ENCODE peak calls at places on chromosome 20, in seven cellular contexts. One of them, this sample, is unnamed.

GRCh38 chr20:19205999-19206398 is 6.4 kb upstream of the SLC24A3 start:
- DNase-seq in amniotic stem cell: no peak
- DNase-seq in NCI-H187: peak; percentile 15
- DNase-seq in fibroblast of the aortic adventitia: peak; percentile 45
- DNase-seq in mesothelial cell of epicardium: peak; percentile 87
- DNase-seq in iris pigment epithelial cell: peak; percentile 44
- DNase-seq in activated gamma-delta T cell treated with anti-CD3 and anti-CD28 coated beads, Interleukin-2, amount 50 U/mL, for 16 hours: peak; percentile 54
- DNase-seq in this sample: peak; percentile 63

GRCh38 chr20:41770427-41770826 is 152.2 kb upstream of the CHD6 start:
- DNase-seq in amniotic stem cell: no peak
- DNase-seq in NCI-H187: no peak
- DNase-seq in fibroblast of the aortic adventitia: no peak
- DNase-seq in mesothelial cell of epicardium: no peak
- DNase-seq in iris pigment epithelial cell: no peak
- DNase-seq in activated gamma-delta T cell treated with anti-CD3 and anti-CD28 coated beads, Interleukin-2, amount 50 U/mL, for 16 hours: no peak
- DNase-seq in this sample: no peak

GRCh38 chr20:48722737-48723191 is 105.0 kb downstream of the PREX1 start:
- DNase-seq in amniotic stem cell: peak; percentile 38
- DNase-seq in NCI-H187: no peak
- DNase-seq in fibroblast of the aortic adventitia: peak; percentile 33
- DNase-seq in mesothelial cell of epicardium: no peak
- DNase-seq in iris pigment epithelial cell: peak; percentile 11
- DNase-seq in activated gamma-delta T cell treated with anti-CD3 and anti-CD28 coated beads, Interleukin-2, amount 50 U/mL, for 16 hours: peak; percentile 15
- DNase-seq in this sample: no peak

GRCh38 chr20:546353-546752 is 2.8 kb upstream of the CSNK2A1 start:
- DNase-seq in amniotic stem cell: no peak
- DNase-seq in NCI-H187: no peak
- DNase-seq in fibroblast of the aortic adventitia: no peak
- DNase-seq in mesothelial cell of epicardium: no peak
- DNase-seq in iris pigment epithelial cell: no peak
- DNase-seq in activated gamma-delta T cell treated with anti-CD3 and anti-CD28 coated beads, Interleukin-2, amount 50 U/mL, for 16 hours: no peak
- DNase-seq in this sample: no peak

GRCh38 chr20:61803416-61803902 is 262.2 kb downstream of the TAF4 start:
- DNase-seq in amniotic stem cell: no peak
- DNase-seq in NCI-H187: no peak
- DNase-seq in fibroblast of the aortic adventitia: no peak
- DNase-seq in mesothelial cell of epicardium: no peak
- DNase-seq in iris pigment epithelial cell: no peak
- DNase-seq in activated gamma-delta T cell treated with anti-CD3 and anti-CD28 coated beads, Interleukin-2, amount 50 U/mL, for 16 hours: no peak
- DNase-seq in this sample: no peak

GRCh38 chr20:20366896-20367680 is 816 bp upstream of the INSM1 start:
- DNase-seq in amniotic stem cell: no peak
- DNase-seq in NCI-H187: no peak
- DNase-seq in fibroblast of the aortic adventitia: no peak
- DNase-seq in mesothelial cell of epicardium: no peak
- DNase-seq in iris pigment epithelial cell: no peak
- DNase-seq in activated gamma-delta T cell treated with anti-CD3 and anti-CD28 coated beads, Interleukin-2, amount 50 U/mL, for 16 hours: no peak
- DNase-seq in this sample: peak; percentile 37

GRCh38 chr20:32635764-32636163 is 38.0 kb downstream of the C20orf203 start:
- DNase-seq in amniotic stem cell: no peak
- DNase-seq in NCI-H187: no peak
- DNase-seq in fibroblast of the aortic adventitia: peak; percentile 34
- DNase-seq in mesothelial cell of epicardium: no peak
- DNase-seq in iris pigment epithelial cell: no peak
- DNase-seq in activated gamma-delta T cell treated with anti-CD3 and anti-CD28 coated beads, Interleukin-2, amount 50 U/mL, for 16 hours: no peak
- DNase-seq in this sample: no peak

GRCh38 chr20:46701556-46701955 is 7.9 kb upstream of the SLC2A10 start:
- DNase-seq in amniotic stem cell: no peak
- DNase-seq in NCI-H187: no peak
- DNase-seq in fibroblast of the aortic adventitia: no peak
- DNase-seq in mesothelial cell of epicardium: no peak
- DNase-seq in iris pigment epithelial cell: no peak
- DNase-seq in activated gamma-delta T cell treated with anti-CD3 and anti-CD28 coated beads, Interleukin-2, amount 50 U/mL, for 16 hours: no peak
- DNase-seq in this sample: no peak

GRCh38 chr20:48827880-48828733 is at the start of gene PREX1:
- DNase-seq in amniotic stem cell: peak; percentile 52
- DNase-seq in NCI-H187: no peak
- DNase-seq in fibroblast of the aortic adventitia: peak; percentile 69
- DNase-seq in mesothelial cell of epicardium: peak; percentile 72
- DNase-seq in iris pigment epithelial cell: peak; percentile 70
- DNase-seq in activated gamma-delta T cell treated with anti-CD3 and anti-CD28 coated beads, Interleukin-2, amount 50 U/mL, for 16 hours: peak; percentile 76
- DNase-seq in this sample: peak; percentile 26

GRCh38 chr20:57544838-57545564 is 15.9 kb upstream of the PCK1 start:
- DNase-seq in amniotic stem cell: no peak
- DNase-seq in NCI-H187: no peak
- DNase-seq in fibroblast of the aortic adventitia: no peak
- DNase-seq in mesothelial cell of epicardium: no peak
- DNase-seq in iris pigment epithelial cell: no peak
- DNase-seq in activated gamma-delta T cell treated with anti-CD3 and anti-CD28 coated beads, Interleukin-2, amount 50 U/mL, for 16 hours: no peak
- DNase-seq in this sample: no peak

GRCh38 chr20:46523696-46524328 is 10.5 kb upstream of the ZNF334 start:
- DNase-seq in amniotic stem cell: no peak
- DNase-seq in NCI-H187: no peak
- DNase-seq in fibroblast of the aortic adventitia: peak; percentile 25
- DNase-seq in mesothelial cell of epicardium: no peak
- DNase-seq in iris pigment epithelial cell: peak; percentile 12
- DNase-seq in activated gamma-delta T cell treated with anti-CD3 and anti-CD28 coated beads, Interleukin-2, amount 50 U/mL, for 16 hours: no peak
- DNase-seq in this sample: no peak

GRCh38 chr20:25035924-25036323 is 22.0 kb downstream of the ACSS1 start:
- DNase-seq in amniotic stem cell: no peak
- DNase-seq in NCI-H187: no peak
- DNase-seq in fibroblast of the aortic adventitia: no peak
- DNase-seq in mesothelial cell of epicardium: no peak
- DNase-seq in iris pigment epithelial cell: no peak
- DNase-seq in activated gamma-delta T cell treated with anti-CD3 and anti-CD28 coated beads, Interleukin-2, amount 50 U/mL, for 16 hours: no peak
- DNase-seq in this sample: no peak

GRCh38 chr20:49712918-49713778 is 530 bp downstream of the B4GALT5 start:
- DNase-seq in amniotic stem cell: no peak
- DNase-seq in NCI-H187: no peak
- DNase-seq in fibroblast of the aortic adventitia: no peak
- DNase-seq in mesothelial cell of epicardium: peak; percentile 64
- DNase-seq in iris pigment epithelial cell: peak; percentile 44
- DNase-seq in activated gamma-delta T cell treated with anti-CD3 and anti-CD28 coated beads, Interleukin-2, amount 50 U/mL, for 16 hours: peak; percentile 34
- DNase-seq in this sample: no peak

GRCh38 chr20:21520702-21521595 is 7.1 kb upstream of the NKX2-2 start:
- DNase-seq in amniotic stem cell: no peak
- DNase-seq in NCI-H187: no peak
- DNase-seq in fibroblast of the aortic adventitia: peak; percentile 37
- DNase-seq in mesothelial cell of epicardium: no peak
- DNase-seq in iris pigment epithelial cell: no peak
- DNase-seq in activated gamma-delta T cell treated with anti-CD3 and anti-CD28 coated beads, Interleukin-2, amount 50 U/mL, for 16 hours: no peak
- DNase-seq in this sample: peak; percentile 62

GRCh38 chr20:63594043-63594561 is 20.1 kb upstream of the HELZ2 start:
- DNase-seq in amniotic stem cell: no peak
- DNase-seq in NCI-H187: no peak
- DNase-seq in fibroblast of the aortic adventitia: peak; percentile 85
- DNase-seq in mesothelial cell of epicardium: no peak
- DNase-seq in iris pigment epithelial cell: no peak
- DNase-seq in activated gamma-delta T cell treated with anti-CD3 and anti-CD28 coated beads, Interleukin-2, amount 50 U/mL, for 16 hours: no peak
- DNase-seq in this sample: no peak

GRCh38 chr20:6101346-6101745 is 21.5 kb downstream of the FERMT1 start:
- DNase-seq in amniotic stem cell: no peak
- DNase-seq in NCI-H187: no peak
- DNase-seq in fibroblast of the aortic adventitia: no peak
- DNase-seq in mesothelial cell of epicardium: no peak
- DNase-seq in iris pigment epithelial cell: no peak
- DNase-seq in activated gamma-delta T cell treated with anti-CD3 and anti-CD28 coated beads, Interleukin-2, amount 50 U/mL, for 16 hours: no peak
- DNase-seq in this sample: no peak

GRCh38 chr20:38304845-38305447 is 990 bp downstream of the BPI start:
- DNase-seq in amniotic stem cell: no peak
- DNase-seq in NCI-H187: no peak
- DNase-seq in fibroblast of the aortic adventitia: peak; percentile 45
- DNase-seq in mesothelial cell of epicardium: no peak
- DNase-seq in iris pigment epithelial cell: peak; percentile 47
- DNase-seq in activated gamma-delta T cell treated with anti-CD3 and anti-CD28 coated beads, Interleukin-2, amount 50 U/mL, for 16 hours: no peak
- DNase-seq in this sample: no peak

GRCh38 chr20:20241966-20242365 is 125.9 kb upstream of the INSM1 start:
- DNase-seq in amniotic stem cell: no peak
- DNase-seq in NCI-H187: peak; percentile 52
- DNase-seq in fibroblast of the aortic adventitia: no peak
- DNase-seq in mesothelial cell of epicardium: no peak
- DNase-seq in iris pigment epithelial cell: no peak
- DNase-seq in activated gamma-delta T cell treated with anti-CD3 and anti-CD28 coated beads, Interleukin-2, amount 50 U/mL, for 16 hours: no peak
- DNase-seq in this sample: no peak

GRCh38 chr20:3515379-3516175 is 44.8 kb downstream of the ATRN start:
- DNase-seq in amniotic stem cell: no peak
- DNase-seq in NCI-H187: no peak
- DNase-seq in fibroblast of the aortic adventitia: no peak
- DNase-seq in mesothelial cell of epicardium: no peak
- DNase-seq in iris pigment epithelial cell: peak; percentile 6
- DNase-seq in activated gamma-delta T cell treated with anti-CD3 and anti-CD28 coated beads, Interleukin-2, amount 50 U/mL, for 16 hours: no peak
- DNase-seq in this sample: no peak

GRCh38 chr20:59772931-59773913 is 160.2 kb downstream of the SYCP2 start:
- DNase-seq in amniotic stem cell: no peak
- DNase-seq in NCI-H187: no peak
- DNase-seq in fibroblast of the aortic adventitia: no peak
- DNase-seq in mesothelial cell of epicardium: no peak
- DNase-seq in iris pigment epithelial cell: no peak
- DNase-seq in activated gamma-delta T cell treated with anti-CD3 and anti-CD28 coated beads, Interleukin-2, amount 50 U/mL, for 16 hours: no peak
- DNase-seq in this sample: peak; percentile 5

GRCh38 chr20:61118429-61119224 is 133.4 kb upstream of the CDH4 start:
- DNase-seq in amniotic stem cell: no peak
- DNase-seq in NCI-H187: no peak
- DNase-seq in fibroblast of the aortic adventitia: peak; percentile 45
- DNase-seq in mesothelial cell of epicardium: no peak
- DNase-seq in iris pigment epithelial cell: peak; percentile 2
- DNase-seq in activated gamma-delta T cell treated with anti-CD3 and anti-CD28 coated beads, Interleukin-2, amount 50 U/mL, for 16 hours: no peak
- DNase-seq in this sample: no peak

GRCh38 chr20:19583532-19584175 is 174.4 kb upstream of the RIN2 start:
- DNase-seq in amniotic stem cell: no peak
- DNase-seq in NCI-H187: peak; percentile 32
- DNase-seq in fibroblast of the aortic adventitia: peak; percentile 11
- DNase-seq in mesothelial cell of epicardium: peak; percentile 81
- DNase-seq in iris pigment epithelial cell: peak; percentile 49
- DNase-seq in activated gamma-delta T cell treated with anti-CD3 and anti-CD28 coated beads, Interleukin-2, amount 50 U/mL, for 16 hours: peak; percentile 2
- DNase-seq in this sample: no peak

GRCh38 chr20:57564951-57565642 is 4.2 kb downstream of the PCK1 start:
- DNase-seq in amniotic stem cell: no peak
- DNase-seq in NCI-H187: no peak
- DNase-seq in fibroblast of the aortic adventitia: no peak
- DNase-seq in mesothelial cell of epicardium: no peak
- DNase-seq in iris pigment epithelial cell: no peak
- DNase-seq in activated gamma-delta T cell treated with anti-CD3 and anti-CD28 coated beads, Interleukin-2, amount 50 U/mL, for 16 hours: no peak
- DNase-seq in this sample: no peak

GRCh38 chr20:57621426-57622200 is 1.4 kb upstream of the ZBP1 start:
- DNase-seq in amniotic stem cell: no peak
- DNase-seq in NCI-H187: no peak
- DNase-seq in fibroblast of the aortic adventitia: no peak
- DNase-seq in mesothelial cell of epicardium: no peak
- DNase-seq in iris pigment epithelial cell: no peak
- DNase-seq in activated gamma-delta T cell treated with anti-CD3 and anti-CD28 coated beads, Interleukin-2, amount 50 U/mL, for 16 hours: no peak
- DNase-seq in this sample: no peak

GRCh38 chr20:11316244-11316643 is 601.4 kb upstream of the BTBD3 start:
- DNase-seq in amniotic stem cell: no peak
- DNase-seq in NCI-H187: no peak
- DNase-seq in fibroblast of the aortic adventitia: no peak
- DNase-seq in mesothelial cell of epicardium: no peak
- DNase-seq in iris pigment epithelial cell: no peak
- DNase-seq in activated gamma-delta T cell treated with anti-CD3 and anti-CD28 coated beads, Interleukin-2, amount 50 U/mL, for 16 hours: no peak
- DNase-seq in this sample: no peak

GRCh38 chr20:10578607-10579006 is 95.2 kb downstream of the JAG1 start:
- DNase-seq in amniotic stem cell: no peak
- DNase-seq in NCI-H187: no peak
- DNase-seq in fibroblast of the aortic adventitia: peak; percentile 72
- DNase-seq in mesothelial cell of epicardium: no peak
- DNase-seq in iris pigment epithelial cell: peak; percentile 92
- DNase-seq in activated gamma-delta T cell treated with anti-CD3 and anti-CD28 coated beads, Interleukin-2, amount 50 U/mL, for 16 hours: no peak
- DNase-seq in this sample: no peak

This sample was measured in dorsolateral prefrontal cortex.